ENCODE peak calls at places on chromosomes 16 and 17, in seven cellular contexts. P, R, Z, W, Y, J and N are unnamed samples. For H3K9me3 and H3K27me3, the result is how much of the 10 kb centered on the place peaks cover.

GRCh38 chr17:48542114-48542955 is 2.6 kb downstream of the HOXB2 start:
- DNase-seq in W (no peak), P (no peak), Y (no peak), Z (no peak), R (no peak), J (no peak), N (no peak)

GRCh38 chr17:9166678-9167077 is 145.4 kb downstream of the NTN1 start:
- DNase-seq in J (no peak), W (no peak), Z (no peak), Y (no peak), R (no peak), P (no peak), N (no peak)

GRCh38 chr17:48351916-48352332 is 78.1 kb downstream of the SKAP1 start:
- DNase-seq in Y (peak), W (peak), J (no peak), P (peak), R (no peak), Z (peak), N (peak)

GRCh38 chr17:57372156-57372555 is 115.8 kb downstream of the MSI2 start:
- DNase-seq in P (no peak), R (no peak), J (no peak), Z (peak), W (peak), Y (no peak), N (no peak)

GRCh38 chr16:57092786-57093301 is 461 bp downstream of the CPNE2 start:
- DNase-seq in Y (peak), Z (no peak), R (no peak), J (peak), P (peak), W (no peak), N (no peak)

GRCh38 chr16:53816211-53816610 is 112.3 kb downstream of the FTO start:
- DNase-seq in Y (no peak), R (no peak), J (no peak), P (no peak), W (no peak), Z (no peak), N (no peak)

GRCh38 chr17:28317099-28317964 is 1.7 kb upstream of the TMEM97 start:
- DNase-seq in R (no peak), Y (peak), J (no peak), W (no peak), Z (no peak), P (peak), N (no peak)

GRCh38 chr16:424033-424622 is 1.3 kb upstream of the RAB11FIP3 start:
- DNase-seq in Z (no peak), R (no peak), W (peak), P (no peak), J (no peak), Y (no peak), N (no peak)

GRCh38 chr16:78669994-78670393 is 570.5 kb downstream of the WWOX start:
- DNase-seq in R (no peak), P (no peak), W (no peak), J (no peak), Y (no peak), Z (no peak), N (no peak)

GRCh38 chr16:85354623-85355514 is 242.6 kb upstream of the CIBAR2 start:
- DNase-seq in P (peak), J (no peak), R (no peak), Y (peak), Z (no peak), W (no peak), N (no peak)

GRCh38 chr17:11730747-11731146 is 132.5 kb downstream of the DNAH9 start:
- DNase-seq in J (no peak), P (no peak), Y (no peak), W (no peak), R (no peak), Z (no peak), N (no peak)

GRCh38 chr16:11229906-11230305 is 26.1 kb downstream of the SOCS1 start:
- DNase-seq in W (no peak), Y (no peak), P (no peak), J (no peak), R (no peak), Z (no peak), N (no peak)

GRCh38 chr17:34993031-34993430 is 12.7 kb downstream of the LIG3 start:
- DNase-seq in Z (no peak), P (no peak), Y (no peak), R (no peak), W (no peak), J (no peak), N (no peak)

GRCh38 chr17:76529224-76529642 is 8.3 kb downstream of the CYGB start:
- DNase-seq in J (no peak), W (no peak), P (no peak), Y (peak), Z (no peak), R (no peak), N (no peak)

GRCh38 chr16:69930117-69930776 is 20.9 kb upstream of the CLEC18A start:
- DNase-seq in Y (peak), Z (peak), R (no peak), W (peak), J (peak), P (peak), N (peak)

GRCh38 chr16:31745900-31746299 is 127.7 kb upstream of the ZNF267 start:
- DNase-seq in P (no peak), J (no peak), R (no peak), Y (no peak), Z (no peak), W (no peak), N (no peak)
- H3K9me3 ChIP-seq in P (under half), J (under half), R (under half), Y (under half), Z (under half), W (half or more), N (half or more)

GRCh38 chr17:2406903-2407790 is 6.3 kb upstream of the MNT start:
- DNase-seq in P (no peak), R (no peak), J (no peak), Y (no peak), W (no peak), Z (peak), N (no peak)
- TF ChIP-seq YY1 in P (no peak), R (no peak), J (no peak), Y (no peak), W (no peak), Z (peak), N (no peak)

DNA sequence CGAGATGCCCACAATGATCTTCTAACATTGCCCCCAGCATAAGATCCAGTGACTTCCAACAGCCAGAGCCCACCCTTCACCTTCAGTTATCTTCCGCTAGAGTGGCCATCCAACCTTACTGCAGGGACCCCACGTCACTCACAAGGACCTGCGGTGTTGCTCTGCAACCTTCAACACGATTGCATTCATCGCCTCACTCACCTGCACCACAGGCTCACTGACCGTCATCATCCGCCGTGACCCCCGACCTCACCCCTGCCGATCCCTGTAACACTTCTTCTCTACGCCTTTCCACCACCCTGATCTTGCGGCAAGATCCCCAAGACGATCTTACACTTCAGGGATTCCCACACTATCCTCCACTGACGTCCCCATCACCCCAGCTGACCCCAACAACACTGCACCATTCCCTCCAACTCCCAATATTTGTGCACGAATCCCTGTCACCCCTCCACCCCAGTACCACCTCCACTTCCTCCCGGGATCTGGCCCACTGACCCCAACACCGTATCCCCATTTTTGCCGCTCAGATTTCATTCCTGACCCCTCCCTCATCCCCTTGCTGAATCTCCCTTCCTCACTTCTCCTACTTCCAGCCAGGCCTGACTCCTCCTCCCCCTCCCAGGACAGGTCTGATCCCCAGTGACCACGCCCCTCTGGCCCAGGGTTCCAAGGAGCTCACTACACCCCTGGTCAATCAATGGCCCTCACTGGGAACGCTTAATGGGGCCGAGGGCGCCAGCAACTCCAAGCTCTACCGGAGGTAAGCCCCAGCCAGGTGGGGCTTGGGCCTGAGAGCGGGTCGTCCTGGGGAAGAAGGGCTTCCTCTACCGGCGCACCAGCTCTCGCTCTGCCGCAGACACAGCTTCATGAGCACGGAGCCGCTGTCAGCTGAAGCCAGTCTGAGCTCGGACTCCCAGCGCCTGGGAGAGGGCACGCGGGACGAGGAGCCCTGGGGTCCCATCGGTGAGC is 7.6 kb downstream of the RUNDC3A start:
- DNase-seq in W (no peak), J (peak), P (peak), Z (no peak), Y (peak), R (no peak), N (peak)
- H3K27me3 ChIP-seq in W (under half), J (under half), P (under half), Z (under half), Y (under half), R (under half), N (under half)

DNA sequence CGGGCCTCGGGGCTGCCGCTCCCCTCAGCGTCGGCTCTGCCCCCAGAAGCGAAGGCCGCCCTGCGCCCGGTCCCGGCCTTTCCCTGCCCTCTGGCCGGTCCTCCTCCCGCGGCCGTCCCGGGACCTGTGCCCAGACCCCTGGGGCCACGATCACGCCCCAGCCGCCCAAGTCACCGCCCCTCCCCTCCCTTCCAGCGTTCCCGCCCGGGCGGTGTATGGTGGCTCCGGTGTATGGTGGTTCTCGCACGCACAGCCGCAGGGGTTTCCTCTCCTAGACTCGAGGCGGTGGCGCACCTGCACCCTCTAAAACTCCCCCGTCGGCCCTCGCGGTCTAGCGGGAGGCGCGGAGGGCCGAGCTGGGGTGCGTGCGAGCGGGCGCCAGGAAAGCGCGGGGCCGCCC is 10.0 kb downstream of the TIGD7 start:
- DNase-seq in Y (no peak), J (no peak), W (no peak), Z (no peak), P (no peak), R (no peak), N (no peak)
- H3K9me3 ChIP-seq in Y (under half), J (under half), W (under half), Z (under half), P (under half), R (under half), N (under half)

GRCh38 chr17:42321555-42321954 is 33.3 kb downstream of the STAT5A start:
- DNase-seq in P (no peak), R (no peak), W (no peak), J (no peak), Z (no peak), Y (no peak), N (no peak)
- TF ChIP-seq YY1 in P (no peak), R (no peak), W (no peak), J (no peak), Z (no peak), Y (no peak), N (no peak)